ENCODE peak calls at places on chromosomes 3 and 15, in six cellular contexts. C, J, Q, B, R and K are unnamed samples.

GRCh38 chr3:178719036-178719635 is 182.9 kb downstream of the KCNMB2 start:
- DNase-seq in R (no peak), B (no peak), C (no peak), J (no peak), Q (no peak), K (no peak)

GRCh38 chr15:42066764-42067415 is 27.5 kb downstream of the PLA2G4D start:
- DNase-seq in C (no peak), Q (no peak), J (no peak), R (no peak), B (no peak), K (no peak)

GRCh38 chr15:62607643-62608042 is 434.9 kb upstream of the TPM1 start:
- DNase-seq in Q (no peak), R (no peak), J (no peak), B (no peak), C (no peak), K (no peak)

GRCh38 chr3:168002786-168003368 is 92.8 kb downstream of the GOLIM4 start:
- DNase-seq in R (peak; percentile 9), C (peak; percentile 80), Q (no peak), B (no peak), J (no peak), K (no peak)

GRCh38 chr15:55017636-55018035 is 179.1 kb downstream of the RSL24D1 start:
- DNase-seq in C (no peak), B (no peak), Q (no peak), R (no peak), J (no peak), K (no peak)

GRCh38 chr3:197425485-197426131 is 127.2 kb upstream of the DLG1 start:
- DNase-seq in Q (no peak), C (no peak), B (no peak), J (no peak), R (no peak), K (no peak)

GRCh38 chr15:91865903-91866302 is 12.4 kb downstream of the SLCO3A1 start:
- DNase-seq in C (no peak), B (no peak), R (no peak), J (no peak), Q (no peak), K (no peak)

GRCh38 chr15:36737430-36737891 is 158.0 kb downstream of the CDIN1 start:
- DNase-seq in B (no peak), Q (peak; percentile 3), R (peak; percentile 26), C (peak; percentile 81), J (no peak), K (no peak)

GRCh38 chr3:44948239-44948638 is 27.7 kb downstream of the ZDHHC3 start:
- DNase-seq in B (no peak), R (no peak), Q (no peak), C (no peak), J (no peak), K (no peak)

GRCh38 chr3:162192340-162193004 is 695.9 kb downstream of the OTOL1 start:
- DNase-seq in B (no peak), C (no peak), J (no peak), Q (no peak), R (no peak), K (no peak)

GRCh38 chr15:72482275-72482674 is 8.1 kb downstream of the ARIH1 start:
- DNase-seq in R (no peak), Q (no peak), C (no peak), J (no peak), B (no peak), K (no peak)

GRCh38 chr3:147939425-147940196 is 530.4 kb downstream of the ZIC1 start:
- DNase-seq in B (no peak), J (no peak), Q (no peak), C (no peak), R (no peak), K (no peak)

GRCh38 chr3:56314842-56315241 is 153.4 kb downstream of the ERC2 start:
- DNase-seq in J (no peak), R (peak; percentile 26), Q (peak; percentile 17), C (no peak), B (no peak), K (no peak)

GRCh38 chr3:9422712-9423424 is 25.5 kb downstream of the SETD5 start:
- DNase-seq in J (no peak), R (peak; percentile 95), C (peak; percentile 98), Q (peak; percentile 91), B (peak; percentile 86), K (no peak)

GRCh38 chr3:131620977-131621376 is 118.2 kb upstream of the MRPL3 start:
- DNase-seq in R (no peak), Q (no peak), B (no peak), J (no peak), C (no peak), K (no peak)

GRCh38 chr15:52790166-52790708 is at the start of gene ONECUT1:
- DNase-seq in Q (no peak), B (peak; percentile 47), R (no peak), J (peak; percentile 75), C (peak; percentile 41), K (no peak)

GRCh38 chr3:30282052-30282708 is 324.2 kb upstream of the TGFBR2 start:
- DNase-seq in Q (peak; percentile 75), J (no peak), B (peak; percentile 31), R (peak; percentile 41), C (peak; percentile 89), K (no peak)

GRCh38 chr15:64865126-64865997 is 23.6 kb downstream of the PLEKHO2 start:
- DNase-seq in B (no peak), Q (no peak), R (no peak), J (no peak), C (no peak), K (no peak)

GRCh38 chr3:35216501-35217266 is 422.6 kb upstream of the ARPP21 start:
- DNase-seq in R (no peak), B (no peak), C (no peak), J (peak; percentile 54), Q (no peak), K (no peak)

GRCh38 chr3:196192036-196193001 is 18.9 kb downstream of the ZDHHC19 start:
- DNase-seq in Q (no peak), C (no peak), B (peak; percentile 63), R (no peak), J (no peak), K (no peak)

GRCh38 chr15:73240864-73241499 is 127.8 kb downstream of the HCN4 start:
- DNase-seq in R (peak; percentile 59), J (no peak), C (peak; percentile 81), Q (no peak), B (peak; percentile 55), K (peak; percentile 57)

GRCh38 chr3:157767602-157768001 is 264.4 kb upstream of the VEPH1 start:
- DNase-seq in Q (no peak), C (peak; percentile 68), R (no peak), J (no peak), B (no peak), K (no peak)

GRCh38 chr3:46463120-46463867 is 1.4 kb downstream of the LTF start:
- DNase-seq in Q (no peak), R (no peak), C (no peak), J (peak; percentile 79), B (peak; percentile 78), K (no peak)

GRCh38 chr3:46463868-46464241 is 850 bp downstream of the LTF start:
- DNase-seq in B (no peak), R (no peak), Q (no peak), J (no peak), C (no peak), K (no peak)

GRCh38 chr3:46460051-46460450 is 4.7 kb downstream of the LTF start:
- DNase-seq in B (no peak), C (peak; percentile 53), J (no peak), Q (no peak), R (no peak), K (no peak)

GRCh38 chr3:46464326-46465195 is at the start of gene LTF:
- DNase-seq in J (peak; percentile 80), Q (no peak), C (no peak), B (no peak), R (no peak), K (no peak)

DNA sequence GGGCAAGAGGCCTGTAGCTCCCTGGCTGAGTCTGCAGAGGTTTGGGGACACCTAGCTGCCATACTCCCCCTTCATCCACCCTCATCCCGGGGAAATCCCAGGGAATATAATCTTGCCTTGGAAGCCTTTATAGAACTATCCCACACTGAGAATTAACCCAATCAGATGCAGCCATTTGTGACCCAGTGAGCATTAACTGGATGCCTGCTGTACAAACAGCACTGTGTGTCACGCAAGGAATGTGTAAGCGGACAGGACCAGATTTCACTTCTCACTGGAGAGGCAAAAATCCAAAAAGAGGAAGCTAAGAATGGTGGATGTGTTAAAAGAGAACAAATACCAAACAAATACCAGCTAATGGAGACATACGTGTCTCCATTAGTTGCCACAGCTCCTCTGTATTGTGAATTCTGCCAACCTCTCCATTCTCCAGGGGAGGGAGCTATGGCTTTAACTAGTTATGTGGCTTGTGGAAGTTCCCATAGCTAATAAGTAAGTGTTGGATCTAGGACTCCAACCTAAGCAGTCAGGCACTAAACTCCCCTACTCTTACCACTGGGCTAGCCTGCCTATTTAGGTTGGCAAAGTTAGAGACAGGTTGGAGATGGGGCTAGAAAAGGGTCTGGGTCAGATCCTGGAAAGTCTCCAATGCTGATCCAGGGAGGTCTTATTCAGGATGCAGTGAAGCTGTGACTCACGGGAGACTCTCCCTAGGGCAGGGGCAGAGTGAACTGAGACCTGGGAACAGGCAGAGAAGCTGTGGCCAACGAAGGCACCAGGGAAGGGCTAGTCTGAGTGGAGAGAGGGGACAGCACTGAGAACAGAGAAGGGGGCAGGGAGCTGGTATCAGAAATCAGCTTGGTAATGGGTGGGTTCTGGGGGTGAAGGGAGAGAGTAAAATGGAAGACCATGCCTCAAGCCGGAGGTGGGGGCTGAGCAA is 2.5 kb downstream of the LTF start:
- DNase-seq in Q (no peak), J (no peak), C (peak; percentile 40), B (no peak), R (no peak), K (no peak)
- TF ChIP-seq CTCF in Q (peak; percentile 31), J (no peak), C (peak; percentile 44), B (peak; percentile 33), R (no peak), K (no peak)

DNA sequence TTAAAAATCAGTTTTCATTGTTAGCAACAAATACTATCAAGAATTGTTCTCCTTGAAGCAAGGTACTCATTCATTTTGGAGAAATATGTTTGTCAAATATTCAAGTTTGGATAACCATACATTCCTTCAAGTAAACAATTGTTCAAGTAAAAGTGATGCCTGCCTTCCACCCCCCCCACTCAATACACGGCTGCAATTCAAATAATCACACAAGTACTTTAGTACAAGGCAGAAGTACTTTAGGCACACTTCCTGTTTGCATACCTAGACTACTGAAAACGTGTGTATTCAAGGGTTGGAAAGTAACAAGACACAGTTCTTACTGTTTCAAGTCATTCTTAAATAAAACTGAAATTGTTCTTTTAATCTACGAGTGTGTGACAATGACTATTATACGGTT is 45.4 kb downstream of the TJP1 start:
- DNase-seq in C (no peak), J (no peak), Q (no peak), B (no peak), R (no peak), K (no peak)
- TF ChIP-seq CTCF in C (no peak), J (no peak), Q (no peak), B (no peak), R (no peak), K (no peak)

GRCh38 chr3:87792532-87793321 is 266.1 kb downstream of the CGGBP1 start:
- DNase-seq in J (peak; percentile 69), R (no peak), C (peak; percentile 7), B (peak; percentile 31), Q (no peak), K (no peak)
- TF ChIP-seq CTCF in J (no peak), R (no peak), C (peak; percentile 21), B (no peak), Q (no peak), K (no peak)

GRCh38 chr3:48915296-48915695 is 3.3 kb upstream of the ARIH2 start:
- DNase-seq in Q (no peak), J (no peak), B (no peak), R (no peak), C (no peak), K (no peak)

GRCh38 chr3:48919215-48920138 is 835 bp downstream of the ARIH2 start:
- DNase-seq in Q (no peak), C (peak; percentile 64), B (peak; percentile 41), R (no peak), J (no peak), K (peak; percentile 68)

GRCh38 chr3:48918388-48919214 is at the start of gene ARIH2:
- DNase-seq in J (peak; percentile 98), R (peak; percentile 60), C (peak; percentile 95), Q (peak; percentile 61), B (peak; percentile 95), K (peak; percentile 90)
- TF ChIP-seq CTCF in J (no peak), R (no peak), C (peak; percentile 14), Q (no peak), B (peak; percentile 8), K (peak; percentile 21)